ENCODE peak calls at places on chromosomes 12 and 14, in four cellular contexts. E, K, R and S are unnamed samples. For H3K27me3, the result is how much of the 10 kb centered on the place peaks cover.

GRCh38 chr14:104131968-104132732 is 6.2 kb upstream of the KIF26A start:
- DNase-seq in E (no peak), K (no peak), R (no peak), S (no peak)

GRCh38 chr14:54488318-54488645 is 498 bp downstream of the GMFB start:
- DNase-seq in E (no peak), K (no peak), R (no peak), S (no peak)

GRCh38 chr12:11961686-11962085 is 109.1 kb upstream of the BCL2L14 start:
- DNase-seq in R (no peak), K (no peak), E (no peak), S (no peak)

GRCh38 chr14:55121628-55122440 is 7.2 kb upstream of the LGALS3 start:
- DNase-seq in E (no peak), R (no peak), K (no peak), S (no peak)

GRCh38 chr12:63845726-63846125 is 1.2 kb downstream of the SRGAP1 start:
- DNase-seq in R (no peak), K (peak), E (no peak), S (no peak)

GRCh38 chr14:29061702-29062101 is 295.1 kb downstream of the FOXG1 start:
- DNase-seq in R (no peak), K (no peak), E (no peak), S (no peak)

GRCh38 chr12:113208041-113208934 is 13.0 kb upstream of the TPCN1 start:
- DNase-seq in K (peak), R (peak), E (no peak), S (no peak)

GRCh38 chr12:88052686-88053085 is 23.5 kb upstream of the C12orf50 start:
- DNase-seq in R (no peak), K (peak), E (no peak), S (no peak)

GRCh38 chr12:33052141-33053051 is 155.8 kb upstream of the PKP2 start:
- DNase-seq in R (no peak), K (no peak), E (no peak), S (no peak)

GRCh38 chr12:6774557-6775062 is 2.3 kb downstream of the LAG3 start:
- DNase-seq in R (no peak), E (no peak), K (no peak), S (no peak)

GRCh38 chr14:99724196-99724891 is 40.2 kb downstream of the CYP46A1 start:
- DNase-seq in R (no peak), K (no peak), E (no peak), S (no peak)

GRCh38 chr12:94260717-94261116 is 112.3 kb downstream of the PLXNC1 start:
- DNase-seq in R (no peak), K (no peak), E (peak), S (no peak)

GRCh38 chr14:64682173-64682710 is 22.0 kb upstream of the PLEKHG3 start:
- DNase-seq in E (peak), R (peak), K (peak), S (peak)

GRCh38 chr14:77086017-77086727 is 11.9 kb upstream of the CIPC start:
- DNase-seq in K (peak), R (no peak), E (no peak), S (no peak)

GRCh38 chr14:93231129-93231979 is 24.3 kb downstream of the UBR7 start:
- DNase-seq in K (peak), R (peak), E (no peak), S (peak)
- H3K4me3 ChIP-seq in K (peak), R (peak), E (peak), S (peak)

GRCh38 chr14:67514650-67515385 is 18.3 kb upstream of the PLEKHH1 start:
- DNase-seq in E (no peak), K (peak), R (peak), S (no peak)

GRCh38 chr14:67516679-67517078 is 16.4 kb upstream of the PLEKHH1 start:
- DNase-seq in E (no peak), K (no peak), R (no peak), S (no peak)

GRCh38 chr14:67515386-67516079 is 17.6 kb upstream of the PLEKHH1 start:
- DNase-seq in E (no peak), K (no peak), R (no peak), S (no peak)

GRCh38 chr14:67519406-67519805 is 13.7 kb upstream of the PLEKHH1 start:
- DNase-seq in K (no peak), E (no peak), R (no peak), S (no peak)

DNA sequence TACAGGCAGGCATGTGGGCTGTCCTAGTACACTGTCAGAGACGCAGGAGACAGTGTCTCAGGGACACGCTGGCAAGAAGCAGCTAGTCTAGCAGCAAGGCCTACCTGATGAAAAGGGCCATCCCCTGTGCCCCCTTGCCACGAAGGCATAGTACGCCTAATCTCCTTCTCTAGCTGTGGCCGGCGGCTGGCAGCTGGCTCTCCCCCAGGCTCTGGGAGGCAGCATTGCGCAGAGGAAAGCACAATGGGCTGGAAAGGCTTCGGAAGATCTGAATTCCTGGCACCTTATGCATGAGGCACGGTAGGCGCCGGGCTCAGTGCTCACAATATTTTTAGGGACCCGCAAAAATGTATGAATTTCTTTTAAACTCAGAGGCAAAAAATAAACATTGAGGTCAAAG is 16.0 kb upstream of the PLEKHH1 start:
- DNase-seq in E (no peak), R (peak), K (no peak), S (no peak)
- TF ChIP-seq CTCF in E (no peak), R (peak), K (peak), S (no peak)

DNA sequence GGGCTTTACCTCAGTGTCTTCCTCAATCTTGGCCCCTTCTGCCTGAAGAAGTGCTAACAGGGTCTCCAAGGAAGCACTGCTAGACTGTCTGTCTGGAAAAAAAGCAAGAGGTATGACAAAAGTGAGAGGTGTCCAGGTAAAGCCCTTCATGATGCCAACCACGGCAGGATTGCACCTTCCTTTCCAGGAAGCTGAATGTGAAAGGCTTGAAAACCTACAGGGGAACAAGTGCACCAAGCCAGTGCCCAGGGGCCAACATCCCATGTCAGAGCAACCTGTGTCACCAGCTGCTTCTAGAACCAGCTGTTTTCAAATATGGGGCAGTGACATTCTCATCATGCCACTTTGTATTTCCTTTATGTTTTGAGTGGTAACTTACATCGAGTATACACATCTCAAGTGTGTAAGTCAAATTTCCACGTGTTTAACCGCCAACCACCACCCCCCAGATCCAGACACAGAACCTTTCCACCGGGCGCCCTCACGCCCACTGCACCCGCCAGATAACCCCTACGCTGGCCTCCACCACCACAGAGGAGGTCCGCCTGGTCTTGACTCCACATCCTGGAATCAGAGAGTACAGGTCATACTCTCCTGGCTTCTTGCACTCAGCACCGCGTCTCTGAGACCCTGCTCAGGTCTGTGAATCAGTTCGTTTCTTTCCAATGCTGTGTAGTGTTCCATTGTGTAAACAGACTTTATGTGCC is 27.3 kb downstream of the VPS37B start:
- DNase-seq in E (no peak), K (no peak), R (no peak), S (no peak)
- H3K27me3 ChIP-seq in E (under half), K (under half), R (under half), S (under half)

GRCh38 chr12:27331299-27331926 is 1.2 kb upstream of the BMAL2 start:
- DNase-seq in E (no peak), K (peak), R (no peak), S (peak)
- H3K4me3 ChIP-seq in E (no peak), K (no peak), R (no peak), S (no peak)

GRCh38 chr12:57177354-57177753 is 29.9 kb upstream of the LRP1-AS start:
- DNase-seq in E (no peak), R (no peak), K (no peak), S (no peak)

GRCh38 chr12:57176846-57177245 is 29.4 kb upstream of the LRP1-AS start:
- DNase-seq in K (no peak), E (no peak), R (no peak), S (no peak)

GRCh38 chr12:57175428-57176138 is 28.2 kb upstream of the LRP1-AS start:
- DNase-seq in K (peak), R (peak), E (peak), S (no peak)

GRCh38 chr12:57178213-57178612 is 30.8 kb upstream of the LRP1-AS start:
- DNase-seq in K (no peak), E (no peak), R (no peak), S (no peak)

GRCh38 chr12:57176139-57176477 is 28.7 kb upstream of the LRP1-AS start:
- DNase-seq in K (no peak), R (no peak), E (no peak), S (no peak)
- TF ChIP-seq CTCF in K (no peak), R (peak), E (no peak), S (no peak)

GRCh38 chr12:23834076-23834475 is 115.4 kb downstream of the SOX5 start:
- DNase-seq in R (no peak), E (no peak), K (peak), S (no peak)
- H3K27me3 ChIP-seq in R (under half), E (under half), K (under half), S (under half)

DNA sequence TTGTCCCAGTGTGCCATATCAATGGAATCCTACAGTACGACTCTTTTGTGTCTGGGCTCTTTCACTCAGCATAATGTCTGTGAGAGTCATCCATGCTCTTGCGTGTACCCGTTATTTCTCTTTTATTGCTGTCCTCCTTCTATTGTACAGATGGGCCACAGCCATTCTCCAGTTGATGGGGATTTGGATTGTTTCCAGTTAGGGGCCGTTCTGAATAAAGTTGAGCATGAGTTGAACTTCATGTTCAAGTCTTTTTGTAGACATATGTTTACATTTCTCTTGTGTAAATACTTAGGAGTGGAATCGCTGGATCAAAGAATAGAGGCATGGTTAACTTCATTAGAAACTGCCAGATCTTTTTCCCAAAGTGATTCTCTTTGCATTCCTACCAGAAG is 38.4 kb downstream of the MYO1H start:
- DNase-seq in K (no peak), R (no peak), E (no peak), S (no peak)
- H3K4me3 ChIP-seq in K (no peak), R (no peak), E (no peak), S (no peak)